ENCODE peak calls at places on chromosomes 16 and 17, in seven cellular contexts. One of them, this sample, is unnamed.

GRCh38 chr16:24156777-24157176 is 99.4 kb upstream of the CACNG3 start:
- DNase-seq in fibroblast of pulmonary artery: no peak
- DNase-seq in A549: no peak
- DNase-seq in psoas muscle: no peak
- DNase-seq in thoracic aorta: no peak
- DNase-seq in neural crest cell: no peak
- DNase-seq in nephron progenitor cell: no peak
- DNase-seq in this sample: no peak

GRCh38 chr17:38441429-38442061 is 13.3 kb downstream of the ARHGAP23 start:
- DNase-seq in nephron progenitor cell: no peak
- DNase-seq in neural crest cell: no peak
- DNase-seq in psoas muscle: no peak
- DNase-seq in A549: no peak
- DNase-seq in thoracic aorta: no peak
- DNase-seq in fibroblast of pulmonary artery: no peak
- DNase-seq in this sample: no peak

GRCh38 chr17:65259281-65259680 is 122.1 kb downstream of the RGS9 start:
- DNase-seq in A549: no peak
- DNase-seq in psoas muscle: no peak
- DNase-seq in thoracic aorta: no peak
- DNase-seq in neural crest cell: no peak
- DNase-seq in nephron progenitor cell: no peak
- DNase-seq in fibroblast of pulmonary artery: no peak
- DNase-seq in this sample: no peak

GRCh38 chr17:45648642-45649041 is 135.5 kb upstream of the CRHR1 start:
- DNase-seq in neural crest cell: no peak
- DNase-seq in fibroblast of pulmonary artery: no peak
- DNase-seq in thoracic aorta: no peak
- DNase-seq in psoas muscle: no peak
- DNase-seq in A549: no peak
- DNase-seq in nephron progenitor cell: peak
- DNase-seq in this sample: no peak

GRCh38 chr16:23257682-23258081 is 44.4 kb upstream of the SCNN1B start:
- DNase-seq in neural crest cell: no peak
- DNase-seq in A549: no peak
- DNase-seq in fibroblast of pulmonary artery: no peak
- DNase-seq in nephron progenitor cell: no peak
- DNase-seq in psoas muscle: no peak
- DNase-seq in thoracic aorta: no peak
- DNase-seq in this sample: no peak

GRCh38 chr17:73209436-73209835 is 16.6 kb downstream of the COG1 start:
- DNase-seq in nephron progenitor cell: no peak
- DNase-seq in fibroblast of pulmonary artery: no peak
- DNase-seq in psoas muscle: no peak
- DNase-seq in neural crest cell: no peak
- DNase-seq in thoracic aorta: no peak
- DNase-seq in A549: no peak
- DNase-seq in this sample: no peak

GRCh38 chr17:3919123-3919624 is 2.9 kb upstream of the P2RX1 start:
- DNase-seq in neural crest cell: no peak
- DNase-seq in fibroblast of pulmonary artery: no peak
- DNase-seq in thoracic aorta: peak
- DNase-seq in nephron progenitor cell: no peak
- DNase-seq in A549: no peak
- DNase-seq in psoas muscle: no peak
- DNase-seq in this sample: no peak

GRCh38 chr17:50396261-50397110 is 837 bp downstream of the LRRC59 start:
- DNase-seq in neural crest cell: no peak
- DNase-seq in A549: peak
- DNase-seq in nephron progenitor cell: peak
- DNase-seq in fibroblast of pulmonary artery: peak
- DNase-seq in thoracic aorta: peak
- DNase-seq in psoas muscle: peak
- DNase-seq in this sample: no peak

GRCh38 chr17:34980681-34981537 is 597 bp downstream of the LIG3 start:
- DNase-seq in neural crest cell: peak
- DNase-seq in nephron progenitor cell: peak
- DNase-seq in psoas muscle: peak
- DNase-seq in thoracic aorta: peak
- DNase-seq in fibroblast of pulmonary artery: peak
- DNase-seq in A549: peak
- DNase-seq in this sample: peak

GRCh38 chr16:89510526-89510925 is 2.3 kb downstream of the SPG7 start:
- DNase-seq in fibroblast of pulmonary artery: no peak
- DNase-seq in nephron progenitor cell: no peak
- DNase-seq in thoracic aorta: no peak
- DNase-seq in A549: no peak
- DNase-seq in neural crest cell: no peak
- DNase-seq in psoas muscle: no peak
- DNase-seq in this sample: no peak

GRCh38 chr17:71765437-71765836 is 355.4 kb upstream of the SOX9 start:
- DNase-seq in A549: no peak
- DNase-seq in thoracic aorta: no peak
- DNase-seq in nephron progenitor cell: peak
- DNase-seq in fibroblast of pulmonary artery: no peak
- DNase-seq in psoas muscle: no peak
- DNase-seq in neural crest cell: no peak
- DNase-seq in this sample: no peak

GRCh38 chr17:60618854-60619253 is 18.9 kb downstream of the PPM1D start:
- DNase-seq in neural crest cell: no peak
- DNase-seq in psoas muscle: no peak
- DNase-seq in thoracic aorta: no peak
- DNase-seq in A549: no peak
- DNase-seq in nephron progenitor cell: no peak
- DNase-seq in fibroblast of pulmonary artery: no peak
- DNase-seq in this sample: no peak

GRCh38 chr17:60392845-60393702 is 1.1 kb upstream of the USP32 start:
- DNase-seq in neural crest cell: peak
- DNase-seq in fibroblast of pulmonary artery: peak
- DNase-seq in thoracic aorta: no peak
- DNase-seq in nephron progenitor cell: no peak
- DNase-seq in A549: peak
- DNase-seq in psoas muscle: no peak
- DNase-seq in this sample: no peak

GRCh38 chr17:48497103-48497502 is 33.7 kb downstream of the HOXB1 start:
- DNase-seq in psoas muscle: no peak
- DNase-seq in thoracic aorta: no peak
- DNase-seq in neural crest cell: no peak
- DNase-seq in nephron progenitor cell: no peak
- DNase-seq in fibroblast of pulmonary artery: peak
- DNase-seq in A549: no peak
- DNase-seq in this sample: no peak

GRCh38 chr16:3908951-3909437 is 28.5 kb upstream of the CREBBP start:
- DNase-seq in neural crest cell: no peak
- DNase-seq in thoracic aorta: no peak
- DNase-seq in psoas muscle: peak
- DNase-seq in A549: no peak
- DNase-seq in nephron progenitor cell: no peak
- DNase-seq in fibroblast of pulmonary artery: no peak
- DNase-seq in this sample: no peak

DNA sequence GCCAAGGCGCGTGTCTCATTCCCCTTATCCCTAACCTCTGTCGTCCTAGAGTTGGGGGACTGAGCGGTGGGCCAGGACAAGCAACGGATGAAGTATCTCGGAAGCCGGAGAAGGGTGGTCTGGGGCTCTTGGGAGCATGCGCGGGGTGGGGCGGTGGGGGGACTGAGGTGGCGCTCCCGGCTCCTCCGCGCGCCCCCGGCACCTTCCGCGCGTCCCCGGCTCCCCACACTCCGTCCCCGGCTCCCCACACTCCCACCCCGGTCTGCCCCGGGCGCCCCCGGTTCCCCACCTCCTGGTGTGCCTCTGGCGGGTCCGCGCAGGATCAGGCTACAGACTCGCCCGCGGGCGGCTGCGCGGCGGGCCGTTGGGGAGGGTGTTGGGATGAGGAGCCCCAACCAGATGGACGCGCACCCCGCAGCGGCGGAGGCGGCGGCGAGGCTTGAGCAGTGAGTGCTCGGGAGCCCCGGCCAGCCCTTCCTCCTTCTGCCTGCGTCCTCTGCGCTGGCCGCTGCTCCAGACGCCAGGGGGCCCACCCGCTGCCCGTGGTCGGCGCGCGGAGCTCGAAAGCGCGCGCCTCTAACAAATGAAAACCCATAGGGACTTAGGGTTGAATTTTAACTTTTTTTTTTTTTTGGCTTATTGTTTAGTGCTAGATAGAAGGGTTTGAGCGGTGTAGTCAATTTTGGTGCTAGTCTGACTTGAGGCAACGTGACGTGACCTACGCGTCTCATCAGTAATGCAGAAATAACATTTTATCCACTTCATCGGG is 5.6 kb upstream of the CRYM start:
- DNase-seq in psoas muscle: peak
- DNase-seq in thoracic aorta: no peak
- DNase-seq in nephron progenitor cell: peak
- DNase-seq in A549: peak
- DNase-seq in fibroblast of pulmonary artery: peak
- DNase-seq in neural crest cell: peak
- DNase-seq in this sample: no peak
- TF ChIP-seq CTCF in psoas muscle: peak
- TF ChIP-seq CTCF in thoracic aorta: peak
- TF ChIP-seq CTCF in nephron progenitor cell: peak
- TF ChIP-seq CTCF in A549: peak
- TF ChIP-seq CTCF in fibroblast of pulmonary artery: peak
- TF ChIP-seq CTCF in neural crest cell: peak
- TF ChIP-seq CTCF in this sample: peak

GRCh38 chr16:1450218-1450617 is 5.9 kb upstream of the CCDC154 start:
- DNase-seq in thoracic aorta: no peak
- DNase-seq in nephron progenitor cell: no peak
- DNase-seq in psoas muscle: no peak
- DNase-seq in fibroblast of pulmonary artery: no peak
- DNase-seq in A549: no peak
- DNase-seq in neural crest cell: no peak
- DNase-seq in this sample: peak
- TF ChIP-seq CTCF in thoracic aorta: no peak
- TF ChIP-seq CTCF in nephron progenitor cell: no peak
- TF ChIP-seq CTCF in psoas muscle: no peak
- TF ChIP-seq CTCF in fibroblast of pulmonary artery: no peak
- TF ChIP-seq CTCF in A549: no peak
- TF ChIP-seq CTCF in neural crest cell: no peak
- TF ChIP-seq CTCF in this sample: no peak

GRCh38 chr16:22191089-22191965 is 14.8 kb upstream of the EEF2K start:
- DNase-seq in neural crest cell: peak
- DNase-seq in A549: peak
- DNase-seq in psoas muscle: peak
- DNase-seq in nephron progenitor cell: peak
- DNase-seq in thoracic aorta: peak
- DNase-seq in fibroblast of pulmonary artery: peak
- DNase-seq in this sample: peak
- TF ChIP-seq CTCF in neural crest cell: no peak
- TF ChIP-seq CTCF in A549: no peak
- TF ChIP-seq CTCF in psoas muscle: no peak
- TF ChIP-seq CTCF in nephron progenitor cell: no peak
- TF ChIP-seq CTCF in thoracic aorta: no peak
- TF ChIP-seq CTCF in fibroblast of pulmonary artery: no peak
- TF ChIP-seq CTCF in this sample: no peak

GRCh38 chr16:6349725-6350124 is 982.9 kb upstream of the RBFOX1 start:
- DNase-seq in fibroblast of pulmonary artery: no peak
- DNase-seq in thoracic aorta: no peak
- DNase-seq in A549: no peak
- DNase-seq in nephron progenitor cell: no peak
- DNase-seq in psoas muscle: no peak
- DNase-seq in neural crest cell: no peak
- DNase-seq in this sample: no peak
- TF ChIP-seq CTCF in fibroblast of pulmonary artery: no peak
- TF ChIP-seq CTCF in thoracic aorta: no peak
- TF ChIP-seq CTCF in A549: no peak
- TF ChIP-seq CTCF in nephron progenitor cell: no peak
- TF ChIP-seq CTCF in psoas muscle: no peak
- TF ChIP-seq CTCF in neural crest cell: no peak
- TF ChIP-seq CTCF in this sample: no peak

DNA sequence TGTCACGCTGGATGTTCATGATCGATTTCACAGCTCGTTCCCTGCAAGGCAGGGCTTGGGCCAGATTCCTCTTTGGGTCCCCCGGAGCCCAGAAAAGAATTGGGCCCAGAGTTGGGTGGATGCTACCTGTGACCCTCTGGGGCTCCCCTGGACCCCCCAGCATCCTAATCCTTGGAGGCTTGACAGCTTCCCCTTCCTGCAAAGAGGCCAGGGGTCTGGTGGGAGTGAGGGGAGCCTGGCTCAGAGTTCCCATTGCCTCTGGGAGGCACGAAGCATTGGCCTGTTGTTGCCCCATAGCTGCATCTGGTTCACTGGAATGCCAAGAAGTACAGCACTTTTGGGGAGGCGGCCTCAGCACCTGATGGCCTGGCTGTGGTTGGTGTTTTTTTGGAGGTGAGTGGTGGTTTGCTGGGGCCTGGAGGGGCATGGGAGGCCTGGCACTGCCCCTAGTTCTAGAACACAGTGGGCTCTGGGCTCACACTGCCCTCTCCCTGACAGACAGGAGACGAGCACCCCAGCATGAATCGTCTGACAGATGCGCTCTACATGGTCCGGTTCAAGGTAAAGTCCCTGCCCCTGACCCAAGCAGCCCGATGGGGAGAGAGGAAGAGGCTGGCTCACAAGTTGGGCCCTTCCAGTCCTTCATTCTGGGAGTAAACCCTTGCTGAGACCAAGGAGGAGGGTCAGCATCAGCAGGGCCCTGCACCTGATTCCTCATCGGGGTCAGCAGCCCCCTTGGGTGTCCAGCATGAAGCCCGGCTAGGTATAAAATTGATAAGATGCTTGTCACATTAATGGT is 7.2 kb downstream of the CA7 start:
- DNase-seq in psoas muscle: no peak
- DNase-seq in A549: no peak
- DNase-seq in neural crest cell: no peak
- DNase-seq in fibroblast of pulmonary artery: no peak
- DNase-seq in thoracic aorta: no peak
- DNase-seq in nephron progenitor cell: no peak
- DNase-seq in this sample: no peak
- TF ChIP-seq CTCF in psoas muscle: no peak
- TF ChIP-seq CTCF in A549: no peak
- TF ChIP-seq CTCF in neural crest cell: no peak
- TF ChIP-seq CTCF in fibroblast of pulmonary artery: no peak
- TF ChIP-seq CTCF in thoracic aorta: no peak
- TF ChIP-seq CTCF in nephron progenitor cell: no peak
- TF ChIP-seq CTCF in this sample: no peak

DNA sequence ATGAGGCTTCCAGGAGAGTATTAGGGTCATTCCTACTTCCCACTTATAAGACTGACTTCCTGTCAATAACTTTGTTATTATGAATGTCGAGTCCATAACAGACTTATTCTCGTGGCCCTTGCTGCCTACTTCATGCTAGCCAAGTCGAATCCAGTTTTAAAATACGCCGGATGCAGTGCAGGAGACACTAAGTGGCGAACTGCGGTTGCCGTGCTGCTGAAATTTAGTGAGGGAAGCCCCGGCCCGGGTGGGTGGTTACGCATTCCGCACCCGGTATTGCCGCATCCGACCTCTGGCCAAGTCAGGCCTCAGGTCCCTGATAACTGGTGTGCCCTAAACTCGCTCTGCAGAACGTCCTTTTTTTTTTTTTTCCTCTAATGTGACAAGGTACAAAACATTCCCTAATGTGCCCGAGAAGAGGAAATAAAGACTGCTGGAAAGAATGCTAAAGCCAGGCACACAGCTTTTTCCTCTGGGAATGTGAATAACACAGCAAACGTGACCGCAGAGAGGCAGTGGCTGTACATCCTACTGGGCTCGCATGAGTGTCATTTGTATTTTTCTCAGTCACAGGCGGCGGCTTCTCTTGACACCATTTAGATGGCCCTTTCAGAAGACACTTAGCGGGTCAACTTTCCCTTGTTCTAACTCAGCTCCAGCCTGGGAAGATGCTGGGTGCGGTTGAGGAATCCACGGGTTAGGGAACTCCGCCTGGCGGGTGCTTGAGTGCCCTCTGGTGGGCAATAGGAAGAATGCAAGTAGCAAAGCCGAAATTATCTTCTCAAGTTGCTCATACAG is 7.1 kb upstream of the AKTIP start:
- DNase-seq in A549: peak
- DNase-seq in neural crest cell: peak
- DNase-seq in psoas muscle: peak
- DNase-seq in nephron progenitor cell: peak
- DNase-seq in fibroblast of pulmonary artery: peak
- DNase-seq in thoracic aorta: peak
- DNase-seq in this sample: peak
- TF ChIP-seq CTCF in A549: peak
- TF ChIP-seq CTCF in neural crest cell: peak
- TF ChIP-seq CTCF in psoas muscle: peak
- TF ChIP-seq CTCF in nephron progenitor cell: peak
- TF ChIP-seq CTCF in fibroblast of pulmonary artery: peak
- TF ChIP-seq CTCF in thoracic aorta: peak
- TF ChIP-seq CTCF in this sample: peak

This sample was measured in dorsolateral prefrontal cortex.